ENCODE peak calls at places on chromosomes 11 and 22, in eight cellular contexts. I, G, T, O, Y, F, U and S are unnamed samples.

GRCh38 chr11:64762277-64762915 is 2.6 kb upstream of the PYGM start:
- DNase-seq in U (no peak), O (peak), Y (no peak), T (peak), G (peak), F (no peak), I (peak), S (no peak)

GRCh38 chr11:69240332-69241074 is 53.5 kb upstream of the MYEOV start:
- DNase-seq in T (no peak), Y (no peak), O (no peak), G (peak), F (no peak), I (peak), U (no peak), S (no peak)

GRCh38 chr11:56716379-56716854 is 17.5 kb downstream of the OR9G1 start:
- DNase-seq in F (no peak), I (peak), U (no peak), O (no peak), Y (no peak), T (no peak), G (no peak), S (no peak)

GRCh38 chr11:128026596-128026995 is 560.8 kb downstream of the ETS1 start:
- DNase-seq in T (no peak), O (no peak), Y (no peak), F (peak), I (peak), G (peak), U (no peak), S (peak)

GRCh38 chr11:134412508-134413333 is 679 bp upstream of the B3GAT1 start:
- DNase-seq in I (no peak), U (no peak), F (no peak), G (no peak), T (peak), Y (no peak), O (peak), S (no peak)

GRCh38 chr22:41870786-41871185 is 37.9 kb downstream of the SREBF2 start:
- DNase-seq in F (no peak), I (no peak), G (no peak), Y (no peak), U (no peak), O (no peak), T (no peak), S (no peak)

GRCh38 chr11:20964985-20965384 is 295.6 kb downstream of the NELL1 start:
- DNase-seq in O (no peak), Y (no peak), F (no peak), G (no peak), I (no peak), U (no peak), T (no peak), S (peak)

GRCh38 chr11:124798991-124799383 is 1.2 kb downstream of the MSANTD2 start:
- DNase-seq in T (no peak), I (peak), G (no peak), U (no peak), F (no peak), O (peak), Y (no peak), S (peak)

GRCh38 chr11:15816270-15816871 is 540.0 kb downstream of the SOX6 start:
- DNase-seq in T (no peak), O (no peak), F (peak), G (peak), Y (peak), U (no peak), I (peak), S (peak)

GRCh38 chr11:132444891-132445290 is 1074.5 kb downstream of the NTM start:
- DNase-seq in G (no peak), T (no peak), U (no peak), I (no peak), Y (no peak), F (no peak), O (no peak), S (no peak)

GRCh38 chr11:101974255-101974654 is 57.9 kb upstream of the ANGPTL5 start:
- DNase-seq in Y (no peak), F (no peak), I (peak), G (no peak), U (peak), O (no peak), T (no peak), S (no peak)

GRCh38 chr11:100855466-100856067 is 168.5 kb downstream of the ARHGAP42 start:
- DNase-seq in Y (no peak), T (no peak), F (no peak), I (peak), U (peak), O (peak), G (no peak), S (peak)

GRCh38 chr22:29306175-29306829 is at the start of gene GAS2L1:
- DNase-seq in G (peak), T (peak), O (peak), F (no peak), Y (peak), U (peak), I (peak), S (peak)

GRCh38 chr11:34438529-34439507 is at the start of gene CAT:
- DNase-seq in I (peak), O (peak), Y (peak), F (peak), T (peak), U (peak), G (peak), S (peak)

GRCh38 chr22:27715078-27715477 is 86.5 kb downstream of the MN1 start:
- DNase-seq in O (peak), T (peak), F (no peak), G (no peak), U (no peak), Y (no peak), I (no peak), S (no peak)

GRCh38 chr11:77040401-77040777 is 6.2 kb downstream of the B3GNT6 start:
- DNase-seq in O (no peak), T (no peak), I (no peak), F (no peak), G (no peak), U (no peak), Y (no peak), S (no peak)

GRCh38 chr11:59199546-59200420 is 12.9 kb downstream of the MPEG1 start:
- DNase-seq in Y (no peak), F (no peak), O (no peak), I (no peak), G (no peak), U (no peak), T (no peak), S (no peak)

GRCh38 chr11:19677380-19678080 is 35.1 kb upstream of the NAV2 start:
- DNase-seq in T (no peak), I (no peak), O (no peak), U (no peak), F (no peak), Y (no peak), G (no peak), S (no peak)

GRCh38 chr11:78310500-78310909 is 107.1 kb downstream of the GAB2 start:
- DNase-seq in Y (peak), T (no peak), U (peak), F (no peak), O (no peak), G (peak), I (no peak), S (no peak)

GRCh38 chr11:94178331-94178730 is 49.7 kb downstream of the PANX1 start:
- DNase-seq in F (no peak), I (no peak), Y (no peak), T (no peak), U (no peak), O (no peak), G (no peak), S (no peak)

GRCh38 chr22:41939981-41940852 is 6.7 kb downstream of the CENPM start:
- DNase-seq in I (no peak), Y (no peak), G (no peak), T (peak), U (no peak), O (no peak), F (no peak), S (no peak)

GRCh38 chr22:33076368-33076767 is 18.2 kb upstream of the SYN3 start:
- DNase-seq in F (no peak), O (no peak), G (no peak), U (no peak), Y (no peak), T (no peak), I (no peak), S (peak)

GRCh38 chr11:12288212-12288933 is 89.0 kb upstream of the PARVA start:
- DNase-seq in Y (peak), F (peak), U (peak), O (peak), I (peak), G (peak), T (no peak), S (peak)

GRCh38 chr11:128525411-128526243 is 61.7 kb downstream of the ETS1 start:
- DNase-seq in G (no peak), I (peak), F (no peak), Y (no peak), U (no peak), O (no peak), T (no peak), S (peak)

GRCh38 chr11:58742981-58743880 is 11.5 kb upstream of the GLYAT start:
- DNase-seq in Y (no peak), T (no peak), F (no peak), U (no peak), O (no peak), I (no peak), G (no peak), S (no peak)

GRCh38 chr22:28893810-28894209 is 10.4 kb downstream of the ZNRF3 start:
- DNase-seq in I (no peak), Y (no peak), F (no peak), O (no peak), T (no peak), G (no peak), U (no peak), S (no peak)

GRCh38 chr11:19808076-19808911 is 95.7 kb downstream of the NAV2 start:
- DNase-seq in I (peak), G (no peak), U (no peak), T (no peak), F (no peak), Y (no peak), O (peak), S (no peak)

GRCh38 chr11:130470832-130471706 is 22.6 kb downstream of the ADAMTS15 start:
- DNase-seq in Y (no peak), G (no peak), U (no peak), O (no peak), T (no peak), I (no peak), F (no peak), S (no peak)

GRCh38 chr22:23696326-23696851 is 5.6 kb downstream of the RGL4 start:
- DNase-seq in O (no peak), G (no peak), T (peak), F (no peak), I (no peak), Y (no peak), U (no peak), S (peak)

GRCh38 chr22:21652547-21653545 is 10.7 kb downstream of the SDF2L1 start:
- DNase-seq in F (no peak), T (no peak), G (no peak), Y (no peak), I (no peak), U (no peak), O (no peak), S (no peak)
- TF ChIP-seq CTCF in F (no peak), T (no peak), G (no peak), Y (no peak), I (no peak), U (no peak), O (no peak), S (no peak)

GRCh38 chr11:118341749-118342489 is 586 bp downstream of the CD3D start:
- DNase-seq in G (no peak), Y (no peak), O (no peak), U (peak), T (no peak), F (no peak), I (no peak), S (no peak)
- H3K4me3 ChIP-seq in G (no peak), Y (no peak), O (no peak), U (no peak), T (peak), F (no peak), I (no peak), S (no peak)

GRCh38 chr11:36469063-36469462 is 41.0 kb downstream of the TRAF6 start:
- DNase-seq in G (no peak), T (no peak), F (no peak), O (no peak), Y (no peak), U (no peak), I (no peak), S (peak)
- TF ChIP-seq CTCF in G (no peak), T (no peak), F (peak), O (peak), Y (no peak), U (no peak), I (peak), S (peak)

GRCh38 chr11:7186190-7186589 is 65.5 kb upstream of the SYT9 start:
- DNase-seq in U (no peak), F (no peak), O (no peak), T (no peak), I (peak), G (no peak), Y (no peak), S (peak)
- H3K4me3 ChIP-seq in U (no peak), F (no peak), O (no peak), T (no peak), I (no peak), G (no peak), Y (no peak), S (no peak)

GRCh38 chr22:46734830-46735453 is 3.1 kb downstream of the CERK start:
- DNase-seq in O (no peak), I (no peak), U (no peak), T (peak), F (peak), Y (no peak), G (peak), S (no peak)
- TF ChIP-seq CTCF in O (no peak), I (no peak), U (no peak), T (no peak), F (no peak), Y (no peak), G (no peak), S (no peak)

GRCh38 chr11:111980062-111980461 is 42.9 kb downstream of the DIXDC1 start:
- DNase-seq in Y (no peak), T (no peak), U (no peak), F (no peak), O (peak), G (no peak), I (no peak), S (no peak)

GRCh38 chr11:111982019-111982464 is 43.2 kb upstream of the DLAT start:
- DNase-seq in U (peak), T (no peak), G (peak), I (peak), O (peak), F (peak), Y (peak), S (peak)

GRCh38 chr11:111981270-111981669 is 43.9 kb upstream of the DLAT start:
- DNase-seq in G (no peak), I (no peak), Y (no peak), F (no peak), U (no peak), O (no peak), T (no peak), S (no peak)

GRCh38 chr11:111983187-111983986 is 41.8 kb upstream of the DLAT start:
- DNase-seq in U (peak), I (peak), F (no peak), T (no peak), G (no peak), Y (no peak), O (no peak), S (peak)

DNA sequence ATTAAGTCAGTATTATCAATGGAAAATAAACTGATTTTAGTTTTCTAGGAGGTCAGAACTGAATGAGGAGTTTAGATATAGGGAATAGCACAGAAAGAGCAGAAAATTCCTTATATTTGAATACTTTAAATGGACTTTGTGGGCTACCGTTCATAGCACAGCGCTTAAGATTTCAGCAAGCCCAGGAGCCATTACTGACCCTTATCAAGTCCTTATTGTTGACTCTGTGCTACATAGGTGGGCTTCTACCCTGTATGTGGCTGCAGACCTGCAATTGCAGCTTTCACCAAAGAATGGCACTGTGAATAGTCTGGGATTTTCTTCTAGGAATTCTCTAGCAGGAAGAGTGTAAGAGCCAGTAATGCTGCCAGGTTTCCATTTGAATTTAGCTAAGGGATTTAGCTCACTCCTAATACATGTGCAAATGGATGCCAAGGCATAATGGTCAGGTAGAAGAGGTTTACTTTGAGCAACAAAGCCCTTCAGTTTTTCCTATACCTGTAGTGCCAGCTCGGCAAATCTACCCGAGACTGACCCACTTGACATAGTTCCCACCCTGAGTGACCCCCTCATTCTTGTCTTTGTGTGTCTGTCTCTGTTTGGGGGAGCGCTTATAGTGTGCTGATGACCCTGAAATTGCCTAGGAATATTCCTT is 42.5 kb upstream of the DLAT start:
- DNase-seq in T (no peak), Y (no peak), O (no peak), F (no peak), G (no peak), U (no peak), I (no peak), S (no peak)
- H3K4me3 ChIP-seq in T (no peak), Y (no peak), O (no peak), F (peak), G (no peak), U (peak), I (no peak), S (no peak)

DNA sequence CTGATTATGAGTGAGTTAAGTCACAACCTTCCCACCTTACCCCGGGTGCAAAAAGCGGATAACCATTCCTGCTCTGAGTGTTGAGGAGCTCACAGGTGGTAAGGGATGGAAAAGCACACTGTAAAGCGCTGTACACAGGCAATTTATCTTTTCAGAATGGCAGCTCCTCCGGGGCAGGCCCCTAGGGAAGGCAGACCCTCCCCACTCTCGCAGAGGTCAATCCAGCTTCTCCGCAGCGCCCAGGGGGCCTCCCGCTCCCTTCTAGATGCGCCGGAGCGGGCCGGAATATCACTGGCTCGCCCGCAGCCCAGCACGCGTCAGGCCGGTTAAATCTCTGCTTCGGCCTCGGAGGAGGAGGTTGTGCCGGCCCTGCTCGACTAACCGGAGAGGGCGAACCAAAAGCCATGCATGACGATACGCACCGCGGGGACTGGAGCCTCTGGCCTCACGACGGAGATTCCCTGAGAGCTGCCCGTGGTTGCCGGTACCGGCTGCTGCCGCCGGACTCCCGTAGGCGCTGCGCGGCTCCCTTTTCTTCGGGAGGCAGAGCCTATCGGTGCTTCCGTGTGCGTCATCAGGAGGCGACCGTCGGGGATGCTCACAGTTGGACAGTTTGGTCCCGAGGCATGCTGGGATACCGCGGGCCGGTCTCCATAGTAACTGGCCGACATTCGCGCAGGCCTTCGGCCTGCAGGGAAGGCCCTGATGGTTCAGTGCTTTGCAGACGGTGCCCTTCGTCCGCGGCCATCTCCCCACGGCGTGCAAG is at the start of gene BRMS1:
- DNase-seq in Y (peak), U (peak), G (peak), F (peak), O (peak), T (peak), I (peak), S (peak)
- TF ChIP-seq CTCF in Y (peak), U (peak), G (peak), F (no peak), O (no peak), T (peak), I (no peak), S (no peak)

DNA sequence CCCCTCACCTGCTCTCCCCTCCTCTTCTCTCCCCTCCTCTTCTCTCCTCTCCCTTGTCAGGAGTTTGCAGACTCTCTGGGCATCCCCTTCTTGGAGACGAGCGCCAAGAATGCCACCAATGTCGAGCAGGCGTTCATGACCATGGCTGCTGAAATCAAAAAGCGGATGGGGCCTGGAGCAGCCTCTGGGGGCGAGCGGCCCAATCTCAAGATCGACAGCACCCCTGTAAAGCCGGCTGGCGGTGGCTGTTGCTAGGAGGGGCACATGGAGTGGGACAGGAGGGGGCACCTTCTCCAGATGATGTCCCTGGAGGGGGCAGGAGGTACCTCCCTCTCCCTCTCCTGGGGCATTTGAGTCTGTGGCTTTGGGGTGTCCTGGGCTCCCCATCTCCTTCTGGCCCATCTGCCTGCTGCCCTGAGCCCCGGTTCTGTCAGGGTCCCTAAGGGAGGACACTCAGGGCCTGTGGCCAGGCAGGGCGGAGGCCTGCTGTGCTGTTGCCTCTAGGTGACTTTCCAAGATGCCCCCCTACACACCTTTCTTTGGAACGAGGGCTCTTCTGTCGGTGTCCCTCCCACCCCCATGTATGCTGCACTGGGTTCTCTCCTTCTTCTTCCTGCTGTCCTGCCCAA is 1.9 kb upstream of the CNIH2 start:
- DNase-seq in I (no peak), U (no peak), F (no peak), T (no peak), O (no peak), Y (no peak), G (no peak), S (no peak)
- H3K4me3 ChIP-seq in I (no peak), U (no peak), F (no peak), T (no peak), O (no peak), Y (no peak), G (no peak), S (no peak)

GRCh38 chr11:113370634-113371033 is 16.9 kb upstream of the ANKK1 start:
- DNase-seq in G (no peak), U (no peak), Y (no peak), F (no peak), T (no peak), I (no peak), O (peak), S (no peak)

GRCh38 chr11:113369411-113369810 is 18.2 kb upstream of the ANKK1 start:
- DNase-seq in Y (no peak), G (no peak), F (no peak), O (no peak), U (no peak), I (no peak), T (no peak), S (no peak)

GRCh38 chr11:113363406-113363805 is 24.2 kb upstream of the ANKK1 start:
- DNase-seq in G (no peak), U (no peak), F (no peak), O (no peak), I (no peak), T (no peak), Y (no peak), S (no peak)

GRCh38 chr11:113363996-113364641 is 23.5 kb upstream of the ANKK1 start:
- DNase-seq in Y (no peak), U (no peak), O (no peak), F (no peak), G (no peak), T (no peak), I (no peak), S (no peak)

GRCh38 chr11:113365895-113366294 is 21.7 kb upstream of the ANKK1 start:
- DNase-seq in O (no peak), F (no peak), G (no peak), U (no peak), Y (no peak), T (no peak), I (no peak), S (no peak)
- TF ChIP-seq CTCF in O (no peak), F (no peak), G (no peak), U (no peak), Y (no peak), T (no peak), I (no peak), S (no peak)

GRCh38 chr11:32440920-32441319 is 5.6 kb upstream of the WT1 start:
- DNase-seq in O (no peak), T (no peak), G (no peak), F (no peak), I (no peak), Y (no peak), U (no peak), S (no peak)
- H3K4me3 ChIP-seq in O (no peak), T (no peak), G (no peak), F (no peak), I (no peak), Y (no peak), U (no peak), S (no peak)